ENCODE peak calls at places on chromosomes 12 and 14, in four cellular contexts. P is H1, H is GM12878, S is HepG2. L is an unnamed sample. For H3K4me1, the result is how much of the 10 kb centered on the place peaks cover.

GRCh38 chr12:75315518-75315917 is 14.6 kb downstream of the CAPS2 start:
- DNase-seq in H (no peak), S (no peak), P (no peak), L (no peak)

GRCh38 chr12:72747460-72747859 is 475.3 kb downstream of the TRHDE start:
- DNase-seq in H (no peak), S (no peak), P (no peak), L (no peak)

GRCh38 chr12:103538397-103538796 is 42.6 kb upstream of the C12orf42 start:
- DNase-seq in P (no peak), S (no peak), H (no peak), L (no peak)

GRCh38 chr14:104537613-104537988 is 42.0 kb upstream of the C14orf180 start:
- DNase-seq in H (no peak), P (no peak), S (no peak), L (no peak)

GRCh38 chr14:32508281-32508680 is 179.2 kb downstream of the AKAP6 start:
- DNase-seq in P (no peak), S (no peak), H (no peak), L (no peak)

GRCh38 chr12:101743724-101744472 is 4.6 kb upstream of the SYCP3 start:
- DNase-seq in S (no peak), P (no peak), H (peak), L (no peak)

GRCh38 chr12:78060186-78060585 is 229.5 kb downstream of the NAV3 start:
- DNase-seq in S (no peak), H (no peak), P (no peak), L (no peak)

GRCh38 chr12:57983150-57983857 is 41.9 kb downstream of the ATP23 start:
- DNase-seq in P (no peak), H (no peak), S (peak), L (peak)

GRCh38 chr12:48795550-48796455 is 6.9 kb upstream of the ADCY6 start:
- DNase-seq in H (peak), S (peak), P (no peak), L (peak)

GRCh38 chr12:104966677-104967076 is 8.6 kb upstream of the SLC41A2 start:
- DNase-seq in H (peak), P (no peak), S (no peak), L (no peak)

GRCh38 chr12:63968685-63969084 is 124.2 kb downstream of the SRGAP1 start:
- DNase-seq in H (no peak), P (no peak), S (no peak), L (no peak)
- TF ChIP-seq RAD21 in H (no peak), P (no peak), S (no peak), L (no peak)

DNA sequence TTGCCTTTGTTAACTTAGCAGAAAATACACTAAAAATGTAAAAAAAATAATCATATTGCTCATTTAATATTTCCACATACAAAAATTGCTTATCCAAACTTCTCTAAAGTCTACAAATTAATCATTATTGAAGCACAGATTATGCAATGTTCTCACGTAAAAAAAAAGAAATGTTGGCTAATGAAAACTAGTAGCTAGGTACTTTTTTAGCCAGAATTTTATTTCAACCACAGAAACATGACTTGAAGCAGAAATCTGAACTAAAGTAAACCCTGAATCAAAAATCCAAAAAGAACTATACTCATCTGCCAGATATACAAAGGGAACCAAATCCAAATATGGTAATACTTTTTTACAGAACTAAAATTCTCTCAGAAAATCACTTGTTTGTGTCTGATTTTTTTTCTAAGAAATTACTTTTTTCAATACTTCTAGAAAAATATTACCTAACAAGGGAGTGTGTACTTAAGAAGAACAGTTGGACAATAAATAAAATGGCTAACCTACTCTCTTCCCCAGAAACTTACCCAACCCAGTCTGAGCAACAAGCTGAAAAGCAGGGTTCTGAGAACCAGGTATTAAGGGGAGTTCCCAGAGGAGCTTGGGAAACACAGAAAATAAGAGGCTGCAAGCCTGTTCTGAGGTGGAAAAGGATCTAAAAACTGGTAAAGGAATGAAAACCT is 78.4 kb upstream of the RAP1B start:
- DNase-seq in S (no peak), P (no peak), H (no peak), L (no peak)
- TF ChIP-seq TCF12 in S (no peak), P (no peak), H (no peak), L (no peak)

DNA sequence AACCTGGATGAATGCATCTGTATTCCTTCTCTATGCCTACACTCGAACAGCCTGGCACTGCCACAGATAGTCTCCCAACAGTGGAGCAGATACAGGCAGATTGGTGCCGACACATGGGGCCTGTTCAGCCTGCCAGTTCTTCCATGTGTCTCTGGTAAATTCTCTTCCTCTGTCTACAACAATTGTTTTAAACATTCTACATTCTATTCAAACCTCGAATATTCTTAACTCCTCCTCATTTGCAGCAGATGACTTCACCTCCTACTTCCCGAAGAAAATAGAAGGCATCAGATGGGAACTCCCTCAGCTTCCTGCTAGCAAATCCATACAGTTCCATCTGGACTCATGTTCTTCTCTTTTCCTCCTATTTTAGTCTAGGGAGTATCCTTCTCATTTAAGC is 43.1 kb upstream of the OTOGL start:
- DNase-seq in H (no peak), P (no peak), S (no peak), L (no peak)
- H3K4me1 ChIP-seq in H (under half), P (under half), S (under half), L (under half)

GRCh38 chr12:51348116-51348515 is 1.6 kb upstream of the CELA1 start:
- DNase-seq in S (no peak), H (no peak), P (no peak), L (no peak)

GRCh38 chr12:51345681-51346080 is 798 bp downstream of the CELA1 start:
- DNase-seq in S (no peak), H (no peak), P (no peak), L (no peak)

GRCh38 chr12:51346581-51346980 is at the start of gene CELA1:
- DNase-seq in P (no peak), H (no peak), S (no peak), L (no peak)

GRCh38 chr12:51351913-51352532 is 5.5 kb upstream of the CELA1 start:
- DNase-seq in S (peak), H (no peak), P (peak), L (peak)

DNA sequence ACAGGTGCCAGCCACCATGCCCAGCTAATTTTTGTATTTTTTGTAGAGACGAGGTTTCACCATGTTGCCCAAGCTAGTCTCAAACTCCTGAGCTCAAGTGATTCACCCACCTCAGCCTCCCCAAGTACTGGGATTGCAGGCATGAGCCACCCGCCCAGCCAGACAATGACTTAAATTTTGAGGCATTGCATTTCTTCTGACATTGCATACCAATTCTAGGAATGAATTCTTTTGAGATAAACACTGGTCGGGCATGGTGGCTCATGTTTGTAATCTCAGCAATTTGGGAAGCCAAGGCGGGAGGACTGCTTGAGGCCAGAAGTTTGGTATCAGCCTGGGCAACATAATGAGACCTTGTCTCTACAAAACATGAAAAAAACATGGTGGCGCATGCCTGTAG is 2.5 kb upstream of the CELA1 start:
- DNase-seq in H (no peak), S (no peak), P (no peak), L (no peak)
- TF ChIP-seq RAD21 in H (no peak), S (no peak), P (no peak), L (no peak)

DNA sequence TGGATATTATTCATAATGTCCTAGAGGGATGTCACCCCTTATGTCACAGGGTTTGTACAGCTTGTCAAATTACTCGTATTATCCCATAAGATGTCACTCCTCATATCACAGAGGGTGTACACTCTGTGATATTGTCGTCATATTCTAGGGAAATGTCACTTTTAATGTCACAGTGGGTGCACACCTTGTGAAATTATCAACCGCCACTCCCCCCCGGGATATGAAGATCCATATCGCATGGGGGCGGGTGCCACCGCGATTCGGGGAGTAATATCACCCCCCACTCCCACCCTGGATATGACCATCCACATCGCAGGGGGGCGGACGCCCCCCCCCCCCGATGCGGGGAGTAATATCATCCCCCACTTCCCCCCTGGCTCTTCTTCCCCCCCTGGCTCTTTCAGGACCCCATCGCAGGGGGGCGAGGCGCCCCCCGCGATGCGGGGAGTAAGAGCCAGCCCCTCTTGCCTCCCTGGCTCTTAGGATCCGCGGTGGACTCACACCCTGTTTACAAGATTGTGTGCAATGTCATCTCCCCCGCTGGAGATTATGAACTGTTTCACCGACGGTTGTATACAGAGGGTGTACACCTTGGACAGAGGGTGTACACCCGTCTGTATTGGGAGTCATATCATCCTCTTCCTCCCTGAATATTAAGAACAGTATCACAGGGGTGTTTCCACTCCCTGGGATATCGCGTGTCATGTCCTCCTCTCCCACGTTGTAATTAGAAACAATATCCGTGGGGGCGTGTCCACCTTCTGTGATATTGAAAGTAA is 92.9 kb downstream of the FRMD6 start:
- DNase-seq in P (no peak), S (no peak), H (no peak), L (no peak)
- TF ChIP-seq TCF12 in P (no peak), S (no peak), H (no peak), L (no peak)

GRCh38 chr12:1587927-1588573 is 6.3 kb downstream of the FBXL14 start:
- DNase-seq in P (no peak), S (no peak), H (no peak), L (no peak)
- H3K4me1 ChIP-seq in P (under half), S (under half), H (under half), L (under half)

GRCh38 chr12:70891059-70891632 is 29.4 kb downstream of the PTPRR start:
- DNase-seq in P (no peak), H (no peak), S (no peak), L (no peak)

GRCh38 chr12:70892593-70892992 is 27.9 kb downstream of the PTPRR start:
- DNase-seq in H (no peak), S (no peak), P (no peak), L (no peak)

DNA sequence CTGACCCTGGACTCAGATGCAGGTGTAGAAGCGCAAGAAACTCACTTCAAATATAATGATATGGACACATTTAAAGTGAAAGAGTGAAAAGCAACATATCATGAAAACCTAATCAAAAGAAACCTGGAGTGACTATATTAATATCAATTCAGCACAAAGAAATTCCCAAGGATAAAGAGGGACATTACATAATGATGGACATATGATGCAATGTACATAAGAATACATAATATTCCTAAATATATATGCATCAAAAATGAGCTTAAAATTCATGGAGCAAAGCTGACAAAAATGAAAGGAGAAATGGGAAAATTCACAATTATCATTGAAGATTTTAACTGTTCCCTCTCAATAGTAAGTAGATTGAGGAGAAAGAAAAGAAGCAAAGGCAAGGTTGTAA is 24.6 kb downstream of the PTPRR start:
- DNase-seq in S (no peak), P (no peak), H (no peak), L (no peak)
- TF ChIP-seq RAD21 in S (no peak), P (no peak), H (no peak), L (no peak)

GRCh38 chr12:121805171-121805687 is 1.4 kb downstream of the SETD1B start:
- DNase-seq in H (no peak), S (no peak), P (no peak), L (peak)
- TF ChIP-seq TCF12 in H (no peak), S (no peak), P (no peak), L (no peak)

GRCh38 chr14:88962356-88962755 is 137.9 kb downstream of the TTC8 start:
- DNase-seq in P (no peak), S (no peak), H (no peak), L (no peak)

DNA sequence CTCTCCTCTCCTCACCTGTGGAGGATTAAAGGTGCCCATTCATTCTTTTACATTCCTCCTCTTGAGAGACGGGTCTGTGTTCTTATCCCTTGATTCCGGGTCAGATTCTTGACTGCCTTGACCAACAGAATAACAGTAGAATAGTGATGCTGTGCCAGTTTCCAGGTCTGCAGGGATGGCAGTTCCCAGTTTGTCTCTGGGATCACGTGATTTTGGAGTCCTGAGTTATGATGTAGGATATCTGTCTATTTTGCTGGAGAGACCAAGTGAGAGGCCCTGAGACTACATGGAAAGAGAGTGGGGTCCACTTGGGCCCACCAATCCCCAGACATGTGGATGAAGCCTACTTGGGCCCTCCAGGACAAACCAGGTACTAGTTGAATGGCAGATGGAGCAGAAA is 142.8 kb downstream of the TTC8 start:
- DNase-seq in S (no peak), H (no peak), P (no peak), L (no peak)
- H3K4me1 ChIP-seq in S (under half), H (under half), P (under half), L (under half)